ENCODE peak calls at places on chromosomes 7 and 10, in ten cellular contexts. L, I, F, O, G, V, D, K, M and H are unnamed samples.

GRCh38 chr7:42151309-42151708 is 85.7 kb downstream of the GLI3 start:
- DNase-seq in F (peak), L (peak), G (no peak), M (peak), V (no peak), K (no peak), D (no peak), O (no peak), I (peak), H (no peak)

GRCh38 chr7:155215576-155216325 is 81.9 kb upstream of the INSIG1 start:
- DNase-seq in F (no peak), D (no peak), O (no peak), V (no peak), L (no peak), K (no peak), G (no peak), I (no peak), M (no peak), H (peak)

GRCh38 chr10:79287973-79288715 is 59.1 kb upstream of the PPIF start:
- DNase-seq in K (no peak), G (no peak), F (no peak), V (no peak), L (no peak), M (no peak), D (no peak), O (no peak), I (no peak), H (no peak)

GRCh38 chr10:21304198-21304597 is 221.3 kb downstream of the SKIDA1 start:
- DNase-seq in O (no peak), K (no peak), L (peak), G (no peak), D (no peak), I (peak), F (no peak), V (no peak), M (no peak), H (peak)

GRCh38 chr10:61262486-61263261 is 190.5 kb downstream of the TMEM26 start:
- DNase-seq in M (peak), O (no peak), V (no peak), L (peak), G (no peak), D (no peak), K (no peak), F (peak), I (peak), H (peak)

GRCh38 chr10:50551894-50552293 is 71.9 kb downstream of the SGMS1 start:
- DNase-seq in V (no peak), L (no peak), I (no peak), K (no peak), F (no peak), O (no peak), M (no peak), D (no peak), G (no peak), H (no peak)

GRCh38 chr10:31693499-31693898 is 235.1 kb downstream of the ARHGAP12 start:
- DNase-seq in M (no peak), D (no peak), K (no peak), G (no peak), O (no peak), F (no peak), V (no peak), L (no peak), I (no peak), H (no peak)

GRCh38 chr7:30470783-30471182 is 7.8 kb downstream of the NOD1 start:
- DNase-seq in G (no peak), D (no peak), O (peak), F (peak), L (peak), V (no peak), I (peak), M (peak), K (peak), H (no peak)

GRCh38 chr7:66748791-66749190 is 8.3 kb downstream of the RABGEF1 start:
- DNase-seq in D (peak), F (no peak), I (no peak), O (no peak), M (no peak), G (no peak), K (no peak), L (peak), V (no peak), H (peak)
- TF ChIP-seq CTCF in D (no peak), F (no peak), I (no peak), O (no peak), M (no peak), G (no peak), K (peak), L (no peak), V (no peak), H (no peak)

DNA sequence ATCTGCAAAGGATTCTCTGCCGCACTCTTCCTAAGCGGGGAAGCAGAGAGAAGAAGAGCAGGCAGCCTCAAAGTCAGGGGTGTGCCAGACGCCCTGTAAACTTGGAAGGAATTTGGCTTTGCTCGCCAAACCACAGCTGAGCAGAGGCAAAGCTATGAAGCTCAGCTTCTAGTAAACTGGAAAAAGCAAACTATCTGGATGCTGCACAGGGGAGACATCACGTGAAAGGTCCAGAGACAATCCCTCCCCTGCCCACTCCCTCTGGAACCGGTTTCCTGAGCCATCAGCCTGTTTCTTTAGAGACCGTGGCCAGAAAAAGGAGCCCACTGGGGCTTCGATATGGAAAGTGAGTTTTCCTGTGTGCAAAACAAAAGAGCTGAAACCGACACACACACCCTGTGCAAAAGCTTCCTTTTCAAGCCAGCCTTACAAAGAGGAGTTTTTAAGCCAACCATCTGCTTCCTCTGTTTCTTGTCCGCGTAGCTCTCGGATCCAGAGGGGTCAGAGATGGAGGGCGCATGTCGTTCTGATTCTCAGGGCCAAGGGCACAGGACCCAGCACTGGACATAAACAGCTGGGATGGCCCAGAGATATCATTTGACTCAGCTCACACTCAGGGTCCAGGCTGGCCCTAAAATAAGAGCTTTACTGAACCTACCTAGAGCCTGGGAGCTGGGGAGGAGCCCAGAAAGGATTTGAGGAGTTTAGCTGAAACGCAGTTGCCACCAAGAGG is 58.2 kb upstream of the DNAAF5 start:
- DNase-seq in D (no peak), L (peak), G (no peak), F (peak), M (peak), K (peak), O (no peak), I (peak), V (no peak), H (peak)
- TF ChIP-seq CTCF in D (no peak), L (no peak), G (no peak), F (no peak), M (no peak), K (no peak), O (no peak), I (no peak), V (no peak), H (no peak)

DNA sequence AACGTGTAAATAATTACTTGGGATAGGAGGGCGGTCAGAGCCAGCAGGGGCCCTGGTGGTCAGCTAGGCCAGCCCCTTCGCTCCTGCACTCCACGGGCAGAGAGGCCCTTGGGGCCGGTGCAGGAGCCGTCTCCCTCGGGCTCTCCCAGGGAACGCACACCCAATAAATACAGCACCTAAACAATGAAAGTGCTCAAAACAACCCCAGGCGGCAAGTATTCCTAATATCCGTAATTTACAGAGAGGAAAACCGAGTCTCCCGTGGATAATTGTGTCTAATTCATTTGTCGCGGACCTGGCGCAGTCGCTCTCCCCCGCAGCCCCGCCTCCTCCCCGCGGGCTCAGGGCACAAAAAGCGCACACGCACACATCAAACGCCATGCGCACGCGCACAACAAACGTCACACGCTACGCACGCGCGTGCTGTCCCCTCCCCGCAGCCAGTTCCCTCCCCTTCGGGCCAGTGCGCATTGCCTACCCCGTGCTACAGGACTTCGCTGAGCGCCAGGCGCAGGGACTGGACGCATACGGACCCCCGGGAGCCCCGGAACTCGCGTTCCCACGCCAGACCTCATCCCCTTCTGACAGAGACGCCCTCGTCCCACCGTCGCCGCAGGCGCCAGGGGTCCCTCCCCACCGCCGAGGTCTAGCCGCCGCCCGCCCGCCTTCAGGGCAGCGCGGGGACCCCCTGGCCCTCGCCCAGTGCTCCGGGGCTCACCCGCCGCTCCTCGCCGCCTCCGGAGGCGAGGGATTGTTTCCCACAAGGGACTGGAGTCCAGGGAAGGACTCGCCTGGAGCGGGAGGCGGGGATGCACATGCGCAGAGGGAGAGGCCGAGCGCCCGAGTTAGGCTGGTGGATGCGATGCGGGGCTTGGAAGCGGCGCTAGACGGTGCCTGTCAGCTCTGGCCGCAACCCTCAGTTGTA is at the start of gene ZNF248:
- DNase-seq in G (peak), O (peak), K (peak), M (peak), L (peak), F (peak), D (peak), I (peak), V (peak), H (peak)
- TF ChIP-seq CTCF in G (no peak), O (no peak), K (peak), M (no peak), L (no peak), F (no peak), D (no peak), I (no peak), V (no peak), H (no peak)

DNA sequence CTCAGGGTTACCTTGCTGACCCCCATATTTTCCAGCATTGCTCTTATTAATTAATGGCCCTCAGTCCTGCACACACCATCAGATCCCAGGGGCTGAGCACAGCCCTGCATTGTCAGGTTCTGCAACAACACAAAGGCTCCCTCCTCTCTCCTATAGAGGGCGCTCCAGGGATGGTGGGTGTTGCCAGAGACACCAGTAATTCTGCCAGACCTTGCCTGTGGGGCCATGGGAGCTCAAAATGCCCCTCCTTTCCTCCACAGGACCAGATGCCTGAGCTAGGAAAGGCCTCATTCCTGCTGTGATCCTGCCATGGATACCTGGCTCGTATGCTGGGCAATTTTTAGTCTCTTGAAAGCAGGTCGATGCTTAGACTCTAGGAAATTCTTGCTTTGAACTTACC is 42.8 kb upstream of the PRSS58 start:
- DNase-seq in D (no peak), O (no peak), G (no peak), V (peak), I (no peak), K (no peak), M (no peak), F (no peak), L (no peak), H (no peak)
- TF ChIP-seq CTCF in D (no peak), O (peak), G (peak), V (peak), I (peak), K (no peak), M (peak), F (no peak), L (no peak), H (peak)

GRCh38 chr7:77910124-77910523 is 111.6 kb downstream of the PHTF2 start:
- DNase-seq in V (no peak), D (no peak), L (no peak), F (no peak), G (no peak), O (no peak), M (no peak), I (no peak), K (no peak), H (no peak)
- TF ChIP-seq CTCF in V (no peak), D (no peak), L (peak), F (no peak), G (peak), O (no peak), M (no peak), I (no peak), K (peak), H (peak)